ENCODE peak calls at places on chromosomes 1 and 21, in five cellular contexts. L is ovary, D is upper lobe of right lung, X is activated T-cell treated with anti-CD3 and anti-CD28 coated beads for 48 hours, O is astrocyte of the cerebellum. N is an unnamed sample.
A peak's percentile ranks its signal among the peaks of the same experiment; 100 is the strongest.

GRCh38 chr1:199302554-199302953 is 663.7 kb downstream of the PTPRC start:
- DNase-seq in D (no peak), L (no peak), X (no peak), O (no peak), N (no peak)

GRCh38 chr1:212942679-212943392 is 7.5 kb upstream of the VASH2 start:
- DNase-seq in X (no peak), L (no peak), O (no peak), D (no peak), N (no peak)

GRCh38 chr1:109931189-109931672 is 20.6 kb downstream of the CSF1 start:
- DNase-seq in L (peak; percentile 82), O (peak; percentile 40), D (peak; percentile 86), X (no peak), N (peak; percentile 78)

GRCh38 chr1:3903141-3904005 is 3.3 kb upstream of the C1orf174 start:
- DNase-seq in D (peak; percentile 62), X (no peak), O (no peak), L (no peak), N (no peak)

GRCh38 chr1:6269271-6269996 is 8.5 kb upstream of the GPR153 start:
- DNase-seq in X (no peak), O (no peak), D (no peak), L (no peak), N (no peak)

GRCh38 chr1:69888657-69889056 is 316.7 kb downstream of the LRRC40 start:
- DNase-seq in X (no peak), D (no peak), O (no peak), L (no peak), N (no peak)

GRCh38 chr1:23576338-23577055 is 17.2 kb upstream of the ID3 start:
- DNase-seq in D (no peak), X (no peak), O (no peak), L (no peak), N (no peak)

GRCh38 chr1:225498539-225499135 is 70.8 kb upstream of the LBR start:
- DNase-seq in L (no peak), O (no peak), D (no peak), X (no peak), N (no peak)

GRCh38 chr1:99638853-99639252 is 7.1 kb upstream of the PALMD start:
- DNase-seq in D (no peak), X (no peak), L (no peak), O (no peak), N (no peak)

GRCh38 chr1:101102757-101103156 is 77.2 kb upstream of the DPH5 start:
- DNase-seq in X (no peak), L (no peak), O (no peak), D (no peak), N (no peak)

GRCh38 chr21:42223826-42224575 is 5.1 kb downstream of the ABCG1 start:
- DNase-seq in O (no peak), X (no peak), L (no peak), D (peak; percentile 57), N (no peak)

N was measured in smooth muscle cell of the brain vasculature.